ENCODE peak calls at places on chromosome 5, in eight cellular contexts. A, G, H, P, T, Z, F and I are unnamed samples. For H3K4me1 and H3K27me3, the result is how much of the 10 kb centered on the place peaks cover.

GRCh38 chr5:116763987-116764866 is 189.6 kb upstream of the SEMA6A start:
- DNase-seq in G (peak), H (no peak), A (no peak), Z (no peak), F (no peak), P (no peak), T (no peak), I (no peak)

GRCh38 chr5:51279983-51280382 is 103.3 kb upstream of the ISL1 start:
- DNase-seq in F (no peak), Z (no peak), A (no peak), P (no peak), T (no peak), H (no peak), G (no peak), I (no peak)

GRCh38 chr5:121350493-121350892 is 501.2 kb upstream of the FTMT start:
- DNase-seq in H (no peak), G (peak), P (no peak), T (no peak), Z (no peak), A (no peak), F (no peak), I (no peak)

GRCh38 chr5:69517763-69518212 is 25.2 kb downstream of the OCLN start:
- DNase-seq in P (no peak), A (no peak), F (no peak), H (no peak), Z (peak), G (peak), T (no peak), I (no peak)

GRCh38 chr5:178094345-178094744 is 19.0 kb upstream of the N4BP3 start:
- DNase-seq in T (no peak), F (no peak), G (no peak), Z (no peak), A (peak), H (no peak), P (no peak), I (no peak)

GRCh38 chr5:135072357-135073247 is 38.6 kb upstream of the PITX1 start:
- DNase-seq in H (no peak), F (no peak), T (no peak), G (no peak), Z (no peak), P (no peak), A (no peak), I (no peak)

GRCh38 chr5:179279347-179280094 is 65.7 kb downstream of the ADAMTS2 start:
- DNase-seq in H (peak), Z (no peak), G (no peak), F (no peak), A (no peak), T (no peak), P (no peak), I (no peak)

GRCh38 chr5:38755171-38755570 is 90.6 kb upstream of the OSMR start:
- DNase-seq in A (no peak), H (no peak), G (peak), T (no peak), P (no peak), F (no peak), Z (no peak), I (no peak)

GRCh38 chr5:116289276-116289675 is 204.5 kb downstream of the COMMD10 start:
- DNase-seq in P (no peak), G (no peak), T (no peak), F (no peak), Z (no peak), A (no peak), H (no peak), I (no peak)

GRCh38 chr5:77400645-77401044 is 91.5 kb downstream of the WDR41 start:
- DNase-seq in H (no peak), T (no peak), P (no peak), A (no peak), G (no peak), F (no peak), Z (no peak), I (no peak)

GRCh38 chr5:169545762-169546161 is 37.8 kb upstream of the SPDL1 start:
- DNase-seq in H (no peak), F (no peak), G (peak), A (peak), Z (no peak), T (no peak), P (no peak), I (no peak)

GRCh38 chr5:83426855-83427254 is 44.7 kb upstream of the VCAN start:
- DNase-seq in Z (no peak), F (no peak), G (no peak), A (no peak), P (no peak), H (no peak), T (no peak), I (no peak)

GRCh38 chr5:128777052-128777451 is 188.2 kb upstream of the SLC27A6 start:
- DNase-seq in Z (no peak), P (no peak), A (peak), T (no peak), H (no peak), G (peak), F (no peak), I (no peak)

GRCh38 chr5:124650960-124651662 is 95.3 kb downstream of the ZNF608 start:
- DNase-seq in G (no peak), F (no peak), P (no peak), A (no peak), T (no peak), Z (no peak), H (no peak), I (no peak)

GRCh38 chr5:180988011-180988410 is 635 bp upstream of the BTNL3 start:
- DNase-seq in A (no peak), H (no peak), G (no peak), F (no peak), T (no peak), Z (no peak), P (no peak), I (no peak)

GRCh38 chr5:180487556-180487955 is 6.6 kb upstream of the CNOT6 start:
- DNase-seq in A (no peak), G (no peak), H (no peak), P (no peak), T (no peak), F (no peak), Z (no peak), I (no peak)

GRCh38 chr5:55919625-55920024 is 68.5 kb downstream of the IL31RA start:
- DNase-seq in G (no peak), A (peak), P (no peak), H (no peak), F (no peak), Z (peak), T (no peak), I (no peak)

GRCh38 chr5:10334830-10335229 is 18.7 kb upstream of the MARCHF6 start:
- DNase-seq in P (no peak), A (no peak), Z (peak), H (no peak), G (no peak), T (no peak), F (no peak), I (no peak)

GRCh38 chr5:107063511-107063910 is 607.2 kb downstream of the EFNA5 start:
- DNase-seq in G (peak), P (no peak), Z (no peak), F (no peak), T (no peak), H (no peak), A (no peak), I (no peak)

GRCh38 chr5:7377761-7378160 is 18.2 kb upstream of the ADCY2 start:
- DNase-seq in P (no peak), F (no peak), G (no peak), H (no peak), T (no peak), A (no peak), Z (no peak), I (no peak)

GRCh38 chr5:58114324-58114723 is 345.6 kb downstream of the PLK2 start:
- DNase-seq in P (no peak), Z (no peak), F (no peak), H (no peak), G (peak), T (no peak), A (no peak), I (no peak)

GRCh38 chr5:108788142-108788541 is 40.4 kb downstream of the FER start:
- DNase-seq in Z (peak), P (peak), H (no peak), A (no peak), G (peak), T (peak), F (peak), I (peak)

GRCh38 chr5:72314571-72315172 is 5.4 kb downstream of the MRPS27 start:
- DNase-seq in T (no peak), G (peak), P (peak), F (peak), H (peak), A (no peak), Z (peak), I (no peak)

GRCh38 chr5:102863764-102864560 is 108.9 kb downstream of the PAM start:
- DNase-seq in A (no peak), T (no peak), Z (no peak), P (no peak), G (no peak), H (no peak), F (no peak), I (no peak)

GRCh38 chr5:113053614-113054013 is 77.0 kb downstream of the DCP2 start:
- DNase-seq in H (peak), T (no peak), G (no peak), P (no peak), A (no peak), F (no peak), Z (no peak), I (no peak)

DNA sequence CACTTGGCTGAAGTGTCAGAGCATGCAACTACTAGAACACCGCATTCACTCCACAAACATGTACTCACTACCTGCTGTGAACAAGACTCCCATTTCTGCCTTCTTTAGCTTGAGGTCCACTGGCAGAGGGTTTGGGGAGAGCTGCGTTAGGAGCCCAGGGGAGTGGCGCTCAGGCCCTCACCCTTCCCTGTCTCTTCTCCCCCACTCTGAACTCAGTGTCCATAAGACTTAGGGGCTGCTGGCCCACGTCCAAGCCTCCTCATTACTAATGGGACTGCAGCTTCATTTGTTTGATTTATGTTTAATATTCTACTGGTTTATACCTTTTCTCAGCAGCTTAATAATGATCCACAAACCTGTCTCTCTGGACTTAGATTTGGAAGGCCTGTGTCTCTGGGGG is 70.9 kb downstream of the HSPA4 start:
- DNase-seq in H (no peak), G (no peak), F (no peak), T (no peak), Z (no peak), A (no peak), P (no peak), I (no peak)
- H3K4me1 ChIP-seq in H (under half), G (under half), F (under half), T (under half), Z (under half), A (under half), P (under half), I (under half)

GRCh38 chr5:141883184-141883947 is 5.2 kb upstream of the PCDH1 start:
- DNase-seq in F (peak), T (peak), P (peak), Z (no peak), G (peak), H (no peak), A (no peak), I (no peak)
- H3K27me3 ChIP-seq in F (under half), T (under half), P (under half), Z (under half), G (under half), H (under half), A (under half), I (under half)

GRCh38 chr5:18742830-18743229 is 1108.6 kb downstream of the TAF11L14 start:
- DNase-seq in F (no peak), H (no peak), A (no peak), T (no peak), G (no peak), P (no peak), Z (no peak), I (no peak)
- H3K4me1 ChIP-seq in F (under half), H (under half), A (under half), T (under half), G (under half), P (under half), Z (under half), I (under half)

GRCh38 chr5:132238901-132239500 is 11.3 kb upstream of the P4HA2 start:
- DNase-seq in P (peak), Z (no peak), G (no peak), H (no peak), T (no peak), F (no peak), A (no peak), I (no peak)

GRCh38 chr5:132237670-132238069 is 10.0 kb upstream of the P4HA2 start:
- DNase-seq in Z (no peak), H (no peak), G (no peak), P (peak), F (no peak), A (no peak), T (no peak), I (no peak)

GRCh38 chr5:132238169-132238744 is 10.6 kb upstream of the P4HA2 start:
- DNase-seq in G (peak), T (peak), A (peak), F (peak), Z (peak), H (peak), P (peak), I (no peak)

GRCh38 chr5:132237141-132237540 is 9.5 kb upstream of the P4HA2 start:
- DNase-seq in T (no peak), H (no peak), G (no peak), A (no peak), F (no peak), Z (no peak), P (peak), I (no peak)

DNA sequence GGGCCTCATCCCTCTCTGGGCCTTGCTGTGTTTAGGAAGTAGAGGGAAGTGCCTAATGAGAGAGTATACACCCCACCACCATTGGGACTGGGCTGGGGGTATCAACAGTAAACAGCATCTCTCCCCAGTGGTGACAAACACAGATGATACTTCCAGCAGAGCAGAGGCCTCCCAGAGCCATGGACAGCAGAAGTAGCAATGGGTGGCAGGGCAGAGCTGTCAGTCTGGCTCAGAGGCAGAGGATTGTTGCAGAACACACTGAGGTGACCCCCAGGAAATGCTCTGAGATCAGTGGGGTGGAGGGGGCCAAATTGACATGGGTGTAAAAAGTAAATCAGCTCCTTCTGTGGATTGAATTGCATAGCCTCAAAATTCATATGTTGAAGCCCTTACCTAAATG is 12.1 kb upstream of the P4HA2 start:
- DNase-seq in T (no peak), Z (no peak), A (no peak), G (no peak), P (peak), H (no peak), F (no peak), I (no peak)
- H3K27me3 ChIP-seq in T (under half), Z (under half), A (under half), G (under half), P (under half), H (under half), F (under half), I (under half)

GRCh38 chr5:80160242-80160641 is 95.6 kb downstream of the SERINC5 start:
- DNase-seq in Z (no peak), A (no peak), T (no peak), H (no peak), P (no peak), F (no peak), G (no peak), I (no peak)
- H3K4me1 ChIP-seq in Z (under half), A (under half), T (under half), H (under half), P (under half), F (under half), G (under half), I (under half)